ENCODE peak calls at places on chromosomes 7 and 10, in five cellular contexts. One of them, this sample, is unnamed.
A peak's percentile ranks its signal among the peaks of the same experiment; 100 is the strongest.

GRCh38 chr10:33142290-33142689 is 184.3 kb upstream of the ITGB1 start:
- DNase-seq in HepG2: no peak
- DNase-seq in AG04450: no peak
- DNase-seq in HCT116: no peak
- DNase-seq in iPS DF 6.9: no peak
- DNase-seq in this sample: no peak

GRCh38 chr10:44352316-44353127 is 32.4 kb downstream of the CXCL12 start:
- DNase-seq in HepG2: no peak
- DNase-seq in AG04450: peak; percentile 62
- DNase-seq in HCT116: no peak
- DNase-seq in iPS DF 6.9: no peak
- DNase-seq in this sample: no peak

GRCh38 chr10:6795571-6795970 is 215.5 kb upstream of the PRKCQ start:
- DNase-seq in HepG2: no peak
- DNase-seq in AG04450: no peak
- DNase-seq in HCT116: no peak
- DNase-seq in iPS DF 6.9: no peak
- DNase-seq in this sample: no peak

GRCh38 chr10:112389147-112389822 is 15.4 kb downstream of the ACSL5 start:
- DNase-seq in HepG2: peak; percentile 85
- DNase-seq in AG04450: no peak
- DNase-seq in HCT116: peak; percentile 99
- DNase-seq in iPS DF 6.9: no peak
- DNase-seq in this sample: peak; percentile 17

GRCh38 chr7:74575083-74575803 is 82.3 kb upstream of the GTF2I start:
- DNase-seq in HepG2: no peak
- DNase-seq in AG04450: no peak
- DNase-seq in HCT116: no peak
- DNase-seq in iPS DF 6.9: no peak
- DNase-seq in this sample: no peak

GRCh38 chr7:45985902-45986301 is 64.8 kb upstream of the IGFBP3 start:
- DNase-seq in HepG2: no peak
- DNase-seq in AG04450: peak; percentile 26
- DNase-seq in HCT116: no peak
- DNase-seq in iPS DF 6.9: no peak
- DNase-seq in this sample: no peak

GRCh38 chr7:157499121-157499834 is 162.5 kb downstream of the DNAJB6 start:
- DNase-seq in HepG2: no peak
- DNase-seq in AG04450: no peak
- DNase-seq in HCT116: no peak
- DNase-seq in iPS DF 6.9: no peak
- DNase-seq in this sample: no peak

GRCh38 chr10:90884414-90884813 is 12.6 kb downstream of the RPP30 start:
- DNase-seq in HepG2: no peak
- DNase-seq in AG04450: no peak
- DNase-seq in HCT116: no peak
- DNase-seq in iPS DF 6.9: no peak
- DNase-seq in this sample: no peak

GRCh38 chr10:44958196-44958896 is 1.3 kb upstream of the RASSF4 start:
- DNase-seq in HepG2: no peak
- DNase-seq in AG04450: no peak
- DNase-seq in HCT116: no peak
- DNase-seq in iPS DF 6.9: no peak
- DNase-seq in this sample: no peak

GRCh38 chr10:102796407-102797176 is 40.6 kb downstream of the CYP17A1 start:
- DNase-seq in HepG2: no peak
- DNase-seq in AG04450: no peak
- DNase-seq in HCT116: no peak
- DNase-seq in iPS DF 6.9: no peak
- DNase-seq in this sample: no peak

GRCh38 chr7:54541941-54542618 is at the start of gene VSTM2A:
- DNase-seq in HepG2: no peak
- DNase-seq in AG04450: no peak
- DNase-seq in HCT116: no peak
- DNase-seq in iPS DF 6.9: no peak
- DNase-seq in this sample: no peak

GRCh38 chr7:102813256-102814024 is 64.6 kb downstream of the FAM185A start:
- DNase-seq in HepG2: no peak
- DNase-seq in AG04450: no peak
- DNase-seq in HCT116: no peak
- DNase-seq in iPS DF 6.9: no peak
- DNase-seq in this sample: no peak

GRCh38 chr7:150940446-150941102 is 37.5 kb downstream of the KCNH2 start:
- DNase-seq in HepG2: no peak
- DNase-seq in AG04450: no peak
- DNase-seq in HCT116: no peak
- DNase-seq in iPS DF 6.9: no peak
- DNase-seq in this sample: no peak

GRCh38 chr7:32147909-32148308 is 77.7 kb upstream of the PDE1C start:
- DNase-seq in HepG2: no peak
- DNase-seq in AG04450: no peak
- DNase-seq in HCT116: no peak
- DNase-seq in iPS DF 6.9: no peak
- DNase-seq in this sample: no peak

GRCh38 chr7:40429821-40430220 is 295.0 kb downstream of the SUGCT start:
- DNase-seq in HepG2: no peak
- DNase-seq in AG04450: no peak
- DNase-seq in HCT116: no peak
- DNase-seq in iPS DF 6.9: no peak
- DNase-seq in this sample: no peak

GRCh38 chr7:151313857-151314256 is 27.8 kb upstream of the NUB1 start:
- DNase-seq in HepG2: no peak
- DNase-seq in AG04450: no peak
- DNase-seq in HCT116: no peak
- DNase-seq in iPS DF 6.9: no peak
- DNase-seq in this sample: no peak

GRCh38 chr7:88169717-88170320 is 50.0 kb downstream of the SRI start:
- DNase-seq in HepG2: peak; percentile 10
- DNase-seq in AG04450: no peak
- DNase-seq in HCT116: no peak
- DNase-seq in iPS DF 6.9: no peak
- DNase-seq in this sample: no peak

GRCh38 chr10:109239371-109239770 is 683.9 kb downstream of the XPNPEP1 start:
- DNase-seq in HepG2: no peak
- DNase-seq in AG04450: peak; percentile 13
- DNase-seq in HCT116: no peak
- DNase-seq in iPS DF 6.9: no peak
- DNase-seq in this sample: no peak
- H3K9me3 ChIP-seq in HepG2: peaks cover 19% of the 10 kb centered on the region
- H3K9me3 ChIP-seq in AG04450: no peaks in the 10 kb centered on the region
- H3K9me3 ChIP-seq in HCT116: peaks cover 19% of the 10 kb centered on the region
- H3K9me3 ChIP-seq in iPS DF 6.9: no peaks in the 10 kb centered on the region
- H3K9me3 ChIP-seq in this sample: no peaks in the 10 kb centered on the region

GRCh38 chr10:113687041-113687440 is 7.3 kb downstream of the CASP7 start:
- DNase-seq in HepG2: no peak
- DNase-seq in AG04450: no peak
- DNase-seq in HCT116: no peak
- DNase-seq in iPS DF 6.9: no peak
- DNase-seq in this sample: no peak
- H3K9me3 ChIP-seq in HepG2: peaks cover 12% of the 10 kb centered on the region
- H3K9me3 ChIP-seq in AG04450: peaks cover under 1% of the 10 kb centered on the region
- H3K9me3 ChIP-seq in HCT116: peaks cover 18% of the 10 kb centered on the region
- H3K9me3 ChIP-seq in iPS DF 6.9: no peaks in the 10 kb centered on the region
- H3K9me3 ChIP-seq in this sample: no peaks in the 10 kb centered on the region

GRCh38 chr7:121504478-121504877 is 108.4 kb upstream of the FAM3C start:
- DNase-seq in HepG2: no peak
- DNase-seq in AG04450: peak; percentile 8
- DNase-seq in HCT116: no peak
- DNase-seq in iPS DF 6.9: no peak
- DNase-seq in this sample: no peak

GRCh38 chr7:121503039-121503438 is 106.9 kb upstream of the FAM3C start:
- DNase-seq in HepG2: no peak
- DNase-seq in AG04450: no peak
- DNase-seq in HCT116: no peak
- DNase-seq in iPS DF 6.9: no peak
- DNase-seq in this sample: no peak

GRCh38 chr7:121505540-121506182 is 109.6 kb upstream of the FAM3C start:
- DNase-seq in HepG2: no peak
- DNase-seq in AG04450: no peak
- DNase-seq in HCT116: no peak
- DNase-seq in iPS DF 6.9: no peak
- DNase-seq in this sample: no peak

GRCh38 chr7:121503730-121504129 is 107.6 kb upstream of the FAM3C start:
- DNase-seq in HepG2: no peak
- DNase-seq in AG04450: no peak
- DNase-seq in HCT116: no peak
- DNase-seq in iPS DF 6.9: no peak
- DNase-seq in this sample: no peak

DNA sequence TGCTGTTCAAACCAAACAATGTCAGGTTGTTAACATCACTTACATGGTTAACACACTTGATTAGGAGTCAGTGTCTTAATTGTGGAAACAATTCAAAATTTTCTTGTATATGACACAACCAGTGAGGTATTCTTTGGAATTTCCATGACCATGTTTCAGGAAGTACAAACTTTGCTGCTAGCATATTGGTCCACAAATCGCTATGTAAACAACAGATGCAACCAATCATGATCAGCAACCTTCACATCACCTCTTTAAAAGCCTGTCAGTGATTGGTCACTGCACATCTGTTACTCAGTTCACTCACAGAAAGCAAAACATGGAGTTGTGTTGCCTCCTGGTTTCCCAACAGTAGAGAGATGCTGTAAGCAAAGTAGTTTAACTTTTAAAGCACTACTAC is 108.9 kb upstream of the FAM3C start:
- DNase-seq in HepG2: no peak
- DNase-seq in AG04450: no peak
- DNase-seq in HCT116: no peak
- DNase-seq in iPS DF 6.9: no peak
- DNase-seq in this sample: no peak
- H3K9me3 ChIP-seq in HepG2: peaks cover 38% of the 10 kb centered on the region
- H3K9me3 ChIP-seq in AG04450: no peaks in the 10 kb centered on the region
- H3K9me3 ChIP-seq in HCT116: peaks cover 8% of the 10 kb centered on the region
- H3K9me3 ChIP-seq in iPS DF 6.9: peaks cover 4% of the 10 kb centered on the region
- H3K9me3 ChIP-seq in this sample: no peaks in the 10 kb centered on the region

DNA sequence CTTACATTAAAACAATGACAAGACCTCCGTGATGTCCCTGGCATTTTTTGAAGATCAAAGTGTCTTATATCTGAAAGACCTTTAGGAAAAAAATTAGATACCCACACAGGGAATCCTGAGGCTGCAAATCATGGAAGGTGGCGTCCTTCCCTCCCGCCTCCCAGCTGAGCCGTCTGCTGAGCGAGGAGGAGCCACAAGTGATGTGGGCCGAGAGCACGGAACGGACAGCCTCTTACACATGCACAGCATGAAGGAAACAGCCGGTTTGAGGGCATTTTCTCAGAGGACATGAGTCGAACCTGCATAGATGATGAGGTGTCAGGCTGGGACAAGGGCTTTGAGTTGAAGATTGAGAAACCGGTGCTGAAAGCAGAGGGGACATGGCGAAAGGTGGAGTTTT is 163.3 kb downstream of the ADARB2 start:
- DNase-seq in HepG2: no peak
- DNase-seq in AG04450: no peak
- DNase-seq in HCT116: no peak
- DNase-seq in iPS DF 6.9: no peak
- DNase-seq in this sample: no peak
- H3K9me3 ChIP-seq in HepG2: no peaks in the 10 kb centered on the region
- H3K9me3 ChIP-seq in AG04450: peaks cover 86% of the 10 kb centered on the region
- H3K9me3 ChIP-seq in HCT116: no peaks in the 10 kb centered on the region
- H3K9me3 ChIP-seq in iPS DF 6.9: no peaks in the 10 kb centered on the region
- H3K9me3 ChIP-seq in this sample: no peaks in the 10 kb centered on the region

GRCh38 chr7:104198673-104199278 is 9.0 kb downstream of the ORC5 start:
- DNase-seq in HepG2: no peak
- DNase-seq in AG04450: no peak
- DNase-seq in HCT116: no peak
- DNase-seq in iPS DF 6.9: no peak
- DNase-seq in this sample: no peak
- H3K9me3 ChIP-seq in HepG2: peaks cover 18% of the 10 kb centered on the region
- H3K9me3 ChIP-seq in AG04450: peaks cover 3% of the 10 kb centered on the region
- H3K9me3 ChIP-seq in HCT116: no peaks in the 10 kb centered on the region
- H3K9me3 ChIP-seq in iPS DF 6.9: no peaks in the 10 kb centered on the region
- H3K9me3 ChIP-seq in this sample: no peaks in the 10 kb centered on the region

GRCh38 chr10:22727112-22727511 is 12.7 kb upstream of the PIP4K2A start:
- DNase-seq in HepG2: no peak
- DNase-seq in AG04450: no peak
- DNase-seq in HCT116: no peak
- DNase-seq in iPS DF 6.9: no peak
- DNase-seq in this sample: no peak
- H3K9me3 ChIP-seq in HepG2: no peaks in the 10 kb centered on the region
- H3K9me3 ChIP-seq in AG04450: no peaks in the 10 kb centered on the region
- H3K9me3 ChIP-seq in HCT116: no peaks in the 10 kb centered on the region
- H3K9me3 ChIP-seq in iPS DF 6.9: no peaks in the 10 kb centered on the region
- H3K9me3 ChIP-seq in this sample: no peaks in the 10 kb centered on the region

DNA sequence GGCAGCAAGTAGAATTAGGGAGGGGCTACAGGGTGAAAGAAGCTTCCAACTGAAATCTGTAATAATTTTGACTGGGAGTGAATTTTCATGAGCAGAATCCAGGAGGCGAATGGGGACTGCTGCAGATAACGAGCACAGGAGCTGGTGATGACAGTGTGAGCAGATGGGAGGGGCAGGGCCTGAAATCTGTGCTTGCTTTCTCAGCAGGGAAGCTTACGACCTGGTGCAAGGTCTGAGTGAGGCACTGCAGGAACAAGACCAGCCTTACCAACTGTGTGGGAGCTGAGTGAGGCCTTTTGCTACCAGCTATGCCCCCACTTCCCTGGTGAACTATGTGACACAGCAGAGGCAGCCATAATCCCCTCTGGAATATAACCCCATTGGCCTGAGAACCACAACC is 109.8 kb downstream of the HPSE2 start:
- DNase-seq in HepG2: no peak
- DNase-seq in AG04450: no peak
- DNase-seq in HCT116: no peak
- DNase-seq in iPS DF 6.9: no peak
- DNase-seq in this sample: no peak
- H3K9me3 ChIP-seq in HepG2: peaks cover 8% of the 10 kb centered on the region
- H3K9me3 ChIP-seq in AG04450: no peaks in the 10 kb centered on the region
- H3K9me3 ChIP-seq in HCT116: peaks cover 9% of the 10 kb centered on the region
- H3K9me3 ChIP-seq in iPS DF 6.9: peaks cover 2% of the 10 kb centered on the region
- H3K9me3 ChIP-seq in this sample: no peaks in the 10 kb centered on the region